ENCODE peak calls at places on chromosomes 4 and X, in seven cellular contexts. M is CD4-positive, alpha-beta T cell; V is neural progenitor cell; X is RWPE2; P is HS-5; N is stimulated activated naive CD4-positive, alpha-beta T cell; I is left cardiac atrium. S is an unnamed sample.
A peak's percentile ranks its signal among the peaks of the same experiment; 100 is the strongest.

GRCh38 chr4:18593297-18594002 is 571.9 kb upstream of the LCORL start:
- DNase-seq in X (no peak), I (peak; percentile 24), V (peak; percentile 91), P (peak; percentile 30), M (peak; percentile 23), N (peak; percentile 0), S (peak; percentile 19)

GRCh38 chrX:104659037-104659744 is 93.2 kb downstream of the IL1RAPL2 start:
- DNase-seq in N (no peak), M (no peak), P (no peak), V (no peak), I (peak; percentile 23), X (no peak), S (no peak)

GRCh38 chr4:114026447-114026846 is 47.0 kb upstream of the ARSJ start:
- DNase-seq in I (no peak), X (no peak), M (no peak), P (no peak), V (no peak), N (no peak), S (no peak)

GRCh38 chr4:151584101-151584500 is 175.1 kb downstream of the FHIP1A start:
- DNase-seq in M (no peak), P (no peak), X (no peak), V (no peak), N (no peak), I (no peak), S (no peak)

GRCh38 chrX:5753291-5753690 is 475.4 kb downstream of the NLGN4X start:
- DNase-seq in P (no peak), V (no peak), M (no peak), I (no peak), N (no peak), X (no peak), S (no peak)

GRCh38 chrX:136194546-136194945 is 47.2 kb downstream of the FHL1 start:
- DNase-seq in X (no peak), P (no peak), N (no peak), M (no peak), I (no peak), V (no peak), S (no peak)

GRCh38 chr4:90007494-90008167 is 113.0 kb downstream of the MMRN1 start:
- DNase-seq in P (no peak), M (no peak), I (no peak), V (peak; percentile 23), N (no peak), X (no peak), S (no peak)

GRCh38 chr4:42282081-42282901 is 115.0 kb upstream of the SHISA3 start:
- DNase-seq in X (no peak), N (no peak), I (peak; percentile 52), P (peak; percentile 41), M (no peak), V (peak; percentile 92), S (no peak)

GRCh38 chr4:3516836-3517730 is 15.1 kb downstream of the LRPAP1 start:
- DNase-seq in V (no peak), I (peak; percentile 15), N (no peak), M (peak; percentile 4), X (peak; percentile 56), P (no peak), S (no peak)

GRCh38 chr4:138655970-138656369 is 359.6 kb upstream of the NOCT start:
- DNase-seq in V (no peak), I (no peak), N (no peak), X (no peak), M (no peak), P (no peak), S (no peak)

GRCh38 chrX:139640259-139640658 is 67.7 kb downstream of the MCF2 start:
- DNase-seq in M (no peak), X (no peak), P (no peak), N (no peak), V (no peak), I (no peak), S (no peak)

GRCh38 chr4:76866641-76867040 is 31.3 kb downstream of the SOWAHB start:
- DNase-seq in X (no peak), V (no peak), P (no peak), I (no peak), M (no peak), N (no peak), S (no peak)

GRCh38 chrX:112688242-112688641 is 8.5 kb upstream of the LHFPL1 start:
- DNase-seq in X (no peak), V (no peak), I (no peak), N (no peak), P (no peak), M (no peak), S (no peak)

GRCh38 chr4:113368056-113368455 is 318.6 kb downstream of the ANK2 start:
- DNase-seq in N (no peak), I (no peak), V (no peak), X (no peak), P (peak; percentile 74), M (no peak), S (no peak)

GRCh38 chr4:13325744-13326143 is 158.4 kb downstream of the RAB28 start:
- DNase-seq in P (no peak), M (no peak), X (no peak), I (no peak), V (peak; percentile 4), N (no peak), S (no peak)

GRCh38 chr4:110636677-110637407 is 14.0 kb upstream of the PITX2 start:
- DNase-seq in V (peak; percentile 85), X (no peak), M (no peak), I (peak; percentile 31), P (no peak), N (no peak), S (no peak)

GRCh38 chr4:163631288-163631687 is 136.8 kb downstream of the TMA16 start:
- DNase-seq in I (no peak), V (no peak), N (no peak), P (no peak), M (no peak), X (no peak), S (no peak)

GRCh38 chrX:111869639-111870034 is 6.3 kb upstream of the TRPC5OS start:
- DNase-seq in I (no peak), N (no peak), X (no peak), V (peak; percentile 82), M (no peak), P (no peak), S (peak; percentile 3)

GRCh38 chr4:6771229-6771671 is 11.3 kb upstream of the KIAA0232 start:
- DNase-seq in V (no peak), M (no peak), P (no peak), I (peak; percentile 66), X (no peak), N (no peak), S (no peak)

GRCh38 chr4:123278755-123279154 is 117.8 kb upstream of the SPRY1 start:
- DNase-seq in X (no peak), V (no peak), M (no peak), P (no peak), I (no peak), N (no peak), S (no peak)

GRCh38 chr4:95506264-95506663 is 42.5 kb downstream of the UNC5C start:
- DNase-seq in I (no peak), M (no peak), P (peak; percentile 53), N (no peak), X (no peak), V (no peak), S (no peak)

GRCh38 chrX:65755786-65756185 is 88.3 kb downstream of the MSN start:
- DNase-seq in I (no peak), V (no peak), X (no peak), N (no peak), P (no peak), M (no peak), S (no peak)